ENCODE peak calls at places on chromosome 5, in ten cellular contexts. T, L, U, E, V, C, A, W, I and F are unnamed samples.

GRCh38 chr5:134142088-134142487 is 27.6 kb downstream of the TCF7 start:
- DNase-seq in C (no peak), V (no peak), T (no peak), I (no peak), A (no peak), U (no peak), E (no peak), L (no peak), W (no peak), F (no peak)

GRCh38 chr5:163569284-163569683 is 63.9 kb downstream of the MAT2B start:
- DNase-seq in V (no peak), T (no peak), L (peak; percentile 51), U (no peak), W (no peak), C (no peak), I (no peak), E (no peak), A (no peak), F (no peak)

GRCh38 chr5:158899792-158900191 is 199.9 kb downstream of the EBF1 start:
- DNase-seq in C (no peak), E (no peak), T (no peak), W (no peak), V (no peak), L (no peak), I (no peak), A (no peak), U (no peak), F (no peak)

GRCh38 chr5:15384581-15384980 is 115.4 kb upstream of the FBXL7 start:
- DNase-seq in I (no peak), A (no peak), E (no peak), T (no peak), V (no peak), U (no peak), C (no peak), L (no peak), W (no peak), F (no peak)

GRCh38 chr5:168652516-168652915 is 73.3 kb upstream of the PANK3 start:
- DNase-seq in C (no peak), V (no peak), E (no peak), U (no peak), I (no peak), W (no peak), L (no peak), A (no peak), T (no peak), F (no peak)

GRCh38 chr5:172106511-172107356 is 81.3 kb downstream of the STK10 start:
- DNase-seq in L (peak; percentile 86), T (peak; percentile 31), U (peak; percentile 33), I (peak; percentile 19), C (peak; percentile 61), A (peak; percentile 11), V (peak; percentile 79), E (no peak), W (peak; percentile 42), F (peak; percentile 82)

GRCh38 chr5:72871358-72872024 is 55.0 kb downstream of the TNPO1 start:
- DNase-seq in W (no peak), A (no peak), L (no peak), I (no peak), V (no peak), E (no peak), T (no peak), C (no peak), U (no peak), F (no peak)

GRCh38 chr5:179819296-179820126 is 1.2 kb upstream of the SQSTM1 start:
- DNase-seq in A (no peak), I (peak; percentile 87), U (peak; percentile 67), L (peak; percentile 59), V (peak; percentile 46), C (no peak), W (no peak), T (no peak), E (no peak), F (peak; percentile 60)

GRCh38 chr5:143014017-143014651 is 244.0 kb downstream of the ARHGAP26 start:
- DNase-seq in W (no peak), T (no peak), E (no peak), V (peak; percentile 55), A (peak; percentile 10), L (peak; percentile 27), C (no peak), I (peak; percentile 26), U (no peak), F (peak; percentile 70)

GRCh38 chr5:69451941-69452652 is 37.2 kb downstream of the MARVELD2 start:
- DNase-seq in A (no peak), I (no peak), C (no peak), E (no peak), U (no peak), T (no peak), W (no peak), V (no peak), L (no peak), F (no peak)

GRCh38 chr5:111779260-111780254 is 22.6 kb upstream of the NREP start:
- DNase-seq in W (no peak), E (no peak), U (no peak), C (no peak), I (no peak), A (no peak), V (no peak), L (no peak), T (no peak), F (no peak)

GRCh38 chr5:125750538-125751186 is 672.5 kb upstream of the GRAMD2B start:
- DNase-seq in L (no peak), U (no peak), W (no peak), A (no peak), I (no peak), V (no peak), T (no peak), C (no peak), E (no peak), F (no peak)

GRCh38 chr5:40447438-40447837 is 232.3 kb upstream of the PTGER4 start:
- DNase-seq in W (no peak), I (no peak), L (no peak), T (no peak), C (no peak), U (no peak), E (no peak), A (no peak), V (no peak), F (no peak)

GRCh38 chr5:147616401-147616800 is 106.5 kb upstream of the DPYSL3 start:
- DNase-seq in E (no peak), L (no peak), T (no peak), W (no peak), U (no peak), A (no peak), V (no peak), I (no peak), C (no peak), F (no peak)

GRCh38 chr5:113264061-113264460 is 170.7 kb downstream of the TSSK1B start:
- DNase-seq in I (no peak), W (no peak), C (no peak), U (no peak), E (no peak), T (no peak), A (no peak), V (no peak), L (no peak), F (no peak)

GRCh38 chr5:176619203-176619568 is 9.2 kb upstream of the GPRIN1 start:
- DNase-seq in I (no peak), V (peak; percentile 87), T (peak; percentile 53), A (peak; percentile 72), U (peak; percentile 60), E (no peak), W (peak; percentile 70), L (peak; percentile 98), C (no peak), F (peak; percentile 99)

GRCh38 chr5:60744682-60745081 is 44.7 kb upstream of the DEPDC1B start:
- DNase-seq in C (no peak), L (no peak), I (no peak), E (no peak), T (no peak), A (no peak), U (no peak), W (no peak), V (no peak), F (no peak)

GRCh38 chr5:73748510-73749410 is 122.8 kb downstream of the ARHGEF28 start:
- DNase-seq in A (no peak), W (no peak), I (no peak), T (no peak), C (no peak), L (peak; percentile 14), V (no peak), U (no peak), E (no peak), F (no peak)

GRCh38 chr5:160470437-160471341 is 49.0 kb downstream of the PTTG1 start:
- DNase-seq in V (no peak), E (no peak), I (no peak), C (no peak), L (no peak), A (no peak), U (no peak), W (no peak), T (no peak), F (no peak)

GRCh38 chr5:82692826-82693225 is 384.4 kb downstream of the TMEM167A start:
- DNase-seq in E (no peak), A (no peak), T (no peak), W (no peak), U (no peak), V (no peak), I (no peak), L (no peak), C (no peak), F (no peak)

GRCh38 chr5:135242021-135242480 is 157.0 kb downstream of the MACROH2A1 start:
- DNase-seq in U (no peak), L (no peak), E (no peak), A (no peak), T (no peak), V (no peak), I (no peak), C (no peak), W (no peak), F (no peak)

GRCh38 chr5:24642022-24642421 is 2.8 kb downstream of the CDH10 start:
- DNase-seq in V (no peak), I (peak; percentile 87), W (no peak), A (peak; percentile 49), T (no peak), C (no peak), L (peak; percentile 0), U (no peak), E (no peak), F (no peak)

GRCh38 chr5:6713274-6714181 is at the start of gene TENT4A:
- DNase-seq in V (peak; percentile 29), I (peak; percentile 97), A (no peak), W (no peak), C (no peak), U (no peak), E (no peak), L (peak; percentile 99), T (no peak), F (peak; percentile 74)

GRCh38 chr5:115583474-115583873 is 18.8 kb downstream of the TICAM2 start:
- DNase-seq in V (no peak), C (no peak), E (no peak), T (no peak), I (no peak), U (no peak), L (no peak), W (no peak), A (no peak), F (no peak)

GRCh38 chr5:1768283-1769000 is 31.2 kb downstream of the MRPL36 start:
- DNase-seq in E (no peak), V (no peak), L (no peak), A (no peak), I (no peak), U (no peak), W (no peak), T (no peak), C (no peak), F (no peak)